ENCODE peak calls at places on chromosomes 6 and 20, in five cellular contexts. H is A549, V is GM12878, Z is K562, U is HepG2. N is an unnamed sample.

GRCh38 chr6:97497713-97498331 is 214.8 kb upstream of the MMS22L start:
- DNase-seq in H (peak; percentile 3), V (peak; percentile 12), Z (peak; percentile 29), U (peak; percentile 59), N (peak; percentile 63)

GRCh38 chr6:38264605-38265004 is 375.1 kb downstream of the BTBD9 start:
- DNase-seq in H (peak; percentile 6), V (no peak), Z (no peak), U (peak; percentile 22), N (no peak)

GRCh38 chr20:61954276-61955021 is 111.2 kb downstream of the TAF4 start:
- DNase-seq in H (no peak), V (no peak), Z (peak; percentile 28), U (no peak), N (no peak)

GRCh38 chr6:32112436-32112980 is 3.4 kb upstream of the TNXB start:
- DNase-seq in H (no peak), V (no peak), Z (no peak), U (no peak), N (no peak)

GRCh38 chr20:37526238-37526838 is 1.3 kb downstream of the BLCAP start:
- DNase-seq in H (no peak), V (no peak), Z (peak; percentile 71), U (peak; percentile 73), N (peak; percentile 97)

GRCh38 chr6:162099685-162100084 is 627.9 kb downstream of the PRKN start:
- DNase-seq in H (peak; percentile 33), V (no peak), Z (no peak), U (peak; percentile 42), N (no peak)

GRCh38 chr20:45358282-45359068 is 4.5 kb upstream of the SYS1 start:
- DNase-seq in H (no peak), V (no peak), Z (no peak), U (peak; percentile 64), N (peak; percentile 89)

GRCh38 chr20:63394069-63394468 is 32.9 kb upstream of the CHRNA4 start:
- DNase-seq in H (no peak), V (no peak), Z (no peak), U (no peak), N (no peak)

GRCh38 chr20:57851786-57852185 is 142.0 kb upstream of the PMEPA1 start:
- DNase-seq in H (no peak), V (no peak), Z (no peak), U (no peak), N (no peak)

GRCh38 chr6:154593122-154593521 is 82.6 kb upstream of the CNKSR3 start:
- DNase-seq in H (no peak), V (no peak), Z (peak; percentile 52), U (peak; percentile 16), N (no peak)

GRCh38 chr6:116309001-116309400 is 29.3 kb upstream of the TSPYL1 start:
- DNase-seq in H (no peak), V (no peak), Z (no peak), U (no peak), N (no peak)

GRCh38 chr6:38975621-38976049 is 72.9 kb upstream of the GLP1R start:
- DNase-seq in H (no peak), V (no peak), Z (no peak), U (no peak), N (peak; percentile 77)

GRCh38 chr6:132872923-132873322 is 58.6 kb downstream of the RPS12 start:
- DNase-seq in H (no peak), V (peak; percentile 57), Z (no peak), U (no peak), N (no peak)

GRCh38 chr20:47801079-47801478 is 15.8 kb upstream of the SULF2 start:
- DNase-seq in H (no peak), V (no peak), Z (no peak), U (no peak), N (no peak)

GRCh38 chr6:119349341-119350201 is at the start of gene MAN1A1:
- DNase-seq in H (peak; percentile 62), V (no peak), Z (peak; percentile 98), U (peak; percentile 87), N (peak; percentile 91)

GRCh38 chr6:151389640-151390275 is 1.6 kb downstream of the ZBTB2 start:
- DNase-seq in H (peak; percentile 13), V (no peak), Z (peak; percentile 37), U (peak; percentile 64), N (peak; percentile 74)

GRCh38 chr6:55003726-55004415 is 157.3 kb downstream of the FAM83B start:
- DNase-seq in H (no peak), V (no peak), Z (no peak), U (no peak), N (no peak)

GRCh38 chr20:3168079-3168828 is 5.1 kb downstream of the LZTS3 start:
- DNase-seq in H (no peak), V (no peak), Z (peak; percentile 31), U (peak; percentile 86), N (no peak)

GRCh38 chr6:17957488-17957887 is 29.9 kb downstream of the KIF13A start:
- DNase-seq in H (no peak), V (peak; percentile 3), Z (no peak), U (no peak), N (peak; percentile 30)

GRCh38 chr6:105449756-105450390 is 47.0 kb upstream of the PREP start:
- DNase-seq in H (no peak), V (no peak), Z (no peak), U (no peak), N (no peak)

GRCh38 chr6:80767808-80768207 is 661.3 kb downstream of the BCKDHB start:
- DNase-seq in H (no peak), V (no peak), Z (no peak), U (no peak), N (no peak)

GRCh38 chr20:45347297-45347935 is 808 bp downstream of the SDC4 start:
- DNase-seq in H (no peak), V (no peak), Z (no peak), U (no peak), N (no peak)

GRCh38 chr6:47464052-47464451 is 13.5 kb upstream of the CD2AP start:
- DNase-seq in H (no peak), V (no peak), Z (no peak), U (no peak), N (no peak)

GRCh38 chr20:63461364-63461763 is 11.1 kb downstream of the KCNQ2 start:
- DNase-seq in H (no peak), V (no peak), Z (peak; percentile 87), U (no peak), N (no peak)

GRCh38 chr6:160996316-160996715 is 4.7 kb downstream of the MAP3K4 start:
- DNase-seq in H (no peak), V (no peak), Z (no peak), U (no peak), N (peak; percentile 57)

GRCh38 chr20:23200914-23201313 is 114.8 kb upstream of the CD93 start:
- DNase-seq in H (peak; percentile 43), V (no peak), Z (peak; percentile 66), U (peak; percentile 62), N (no peak)

GRCh38 chr6:90106449-90106848 is 190.2 kb downstream of the BACH2 start:
- DNase-seq in H (no peak), V (no peak), Z (no peak), U (no peak), N (no peak)

GRCh38 chr20:48064929-48065328 is 279.6 kb upstream of the SULF2 start:
- DNase-seq in H (no peak), V (no peak), Z (no peak), U (no peak), N (no peak)

GRCh38 chr20:43726811-43727338 is at the start of gene GTSF1L:
- DNase-seq in H (no peak), V (no peak), Z (no peak), U (no peak), N (peak; percentile 45)

GRCh38 chr6:158039571-158040050 is 57.9 kb downstream of the SYNJ2 start:
- DNase-seq in H (no peak), V (no peak), Z (no peak), U (peak; percentile 61), N (no peak)

GRCh38 chr6:158041370-158041769 is 59.7 kb downstream of the SYNJ2 start:
- DNase-seq in H (no peak), V (no peak), Z (no peak), U (no peak), N (peak; percentile 53)

GRCh38 chr6:158039178-158039557 is 57.5 kb downstream of the SYNJ2 start:
- DNase-seq in H (no peak), V (no peak), Z (no peak), U (no peak), N (no peak)

GRCh38 chr6:158040804-158041347 is 59.2 kb downstream of the SYNJ2 start:
- DNase-seq in H (no peak), V (no peak), Z (no peak), U (no peak), N (no peak)

GRCh38 chr6:158040051-158040803 is 58.6 kb downstream of the SYNJ2 start:
- DNase-seq in H (peak; percentile 88), V (peak; percentile 58), Z (peak; percentile 95), U (peak; percentile 99), N (peak; percentile 99)
- H3K4me1 ChIP-seq in H (peaks cover 70% of the 10 kb centered on the region), V (peaks cover 11% of the 10 kb centered on the region), Z (peaks cover 46% of the 10 kb centered on the region), U (peaks cover 87% of the 10 kb centered on the region), N (peaks cover 38% of the 10 kb centered on the region)

GRCh38 chr6:28751514-28751913 is 172.3 kb downstream of the TRIM27 start:
- DNase-seq in H (no peak), V (no peak), Z (no peak), U (no peak), N (no peak)
- TF ChIP-seq MYC in H (no peak), V (no peak), Z (no peak), U (no peak), N (no peak)

GRCh38 chr20:9331707-9332435 is 182.5 kb upstream of the LAMP5 start:
- DNase-seq in H (no peak), V (no peak), Z (no peak), U (no peak), N (no peak)
- TF ChIP-seq MAX in H (no peak), V (no peak), Z (no peak), U (no peak), N (no peak)

DNA sequence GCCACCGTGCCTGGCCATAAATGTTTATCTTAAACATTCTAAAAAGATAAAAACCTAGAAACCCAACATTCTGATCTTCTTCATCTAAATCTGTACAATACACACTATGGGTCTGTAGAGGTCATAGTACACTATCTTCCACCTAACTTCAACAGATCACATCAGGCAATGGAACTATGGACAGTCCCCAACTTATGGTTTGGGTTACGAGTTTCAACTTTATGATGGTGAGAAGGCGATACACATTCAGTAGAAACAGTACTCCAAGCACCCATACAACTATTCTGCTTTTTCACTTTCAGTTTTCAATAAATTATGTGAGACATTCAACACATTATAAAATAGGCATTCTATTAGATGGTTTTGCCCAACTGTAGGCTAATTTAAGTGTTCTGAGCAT is 23.1 kb downstream of the FKBP5 start:
- DNase-seq in H (no peak), V (no peak), Z (no peak), U (no peak), N (no peak)
- H3K4me1 ChIP-seq in H (peaks cover 14% of the 10 kb centered on the region), V (peaks cover 20% of the 10 kb centered on the region), Z (peaks cover 20% of the 10 kb centered on the region), U (peaks cover 7% of the 10 kb centered on the region), N (peaks cover 60% of the 10 kb centered on the region)

GRCh38 chr6:7785243-7785941 is 59.5 kb downstream of the BMP6 start:
- DNase-seq in H (no peak), V (no peak), Z (no peak), U (no peak), N (no peak)
- TF ChIP-seq MYC in H (no peak), V (no peak), Z (no peak), U (no peak), N (no peak)

GRCh38 chr20:25389858-25390537 is 637 bp downstream of the ABHD12 start:
- DNase-seq in H (peak; percentile 31), V (no peak), Z (peak; percentile 65), U (no peak), N (peak; percentile 34)
- TF ChIP-seq MAX in H (no peak), V (no peak), Z (no peak), U (peak; percentile 67), N (no peak)

GRCh38 chr6:10313799-10314162 is 101.1 kb downstream of the TFAP2A start:
- DNase-seq in H (no peak), V (no peak), Z (no peak), U (no peak), N (no peak)
- H3K4me1 ChIP-seq in H (peaks cover 18% of the 10 kb centered on the region), V (no peaks in the 10 kb centered on the region), Z (peaks cover 37% of the 10 kb centered on the region), U (no peaks in the 10 kb centered on the region), N (no peaks in the 10 kb centered on the region)

N was measured in endothelial cell of umbilical vein.